ENCODE peak calls at places on chromosomes 7 and 10, in six cellular contexts. V is AG09319, Q is tibial nerve, K is colonic mucosa, P is ascending aorta, J is cardiac muscle cell. F is an unnamed sample.

GRCh38 chr7:74396993-74397392 is 56.7 kb upstream of the GTF2IRD1 start:
- DNase-seq in V (no peak), Q (no peak), K (no peak), J (no peak), P (no peak), F (no peak)

GRCh38 chr10:120943542-120943941 is 92.4 kb downstream of the WDR11 start:
- DNase-seq in K (no peak), V (no peak), Q (no peak), P (no peak), J (no peak), F (no peak)

GRCh38 chr7:96998333-96998732 is 7.0 kb upstream of the DLX6 start:
- DNase-seq in P (no peak), K (no peak), V (no peak), Q (no peak), J (no peak), F (no peak)

GRCh38 chr7:151403764-151404163 is 6.1 kb downstream of the WDR86 start:
- DNase-seq in V (no peak), Q (no peak), K (no peak), J (no peak), P (no peak), F (no peak)

GRCh38 chr10:31623466-31623865 is 304.4 kb downstream of the ZEB1 start:
- DNase-seq in Q (no peak), V (peak; percentile 50), J (peak; percentile 88), K (no peak), P (no peak), F (no peak)

GRCh38 chr7:20095862-20096261 is 121.3 kb downstream of the MACC1 start:
- DNase-seq in K (no peak), J (no peak), V (no peak), P (no peak), Q (no peak), F (no peak)

GRCh38 chr10:80164596-80164995 is 32.1 kb downstream of the PLAC9 start:
- DNase-seq in K (no peak), Q (no peak), V (no peak), P (no peak), J (no peak), F (no peak)

GRCh38 chr10:99976886-99977391 is 32.8 kb downstream of the DNMBP start:
- DNase-seq in K (no peak), P (no peak), J (peak; percentile 92), Q (no peak), V (peak; percentile 70), F (no peak)

GRCh38 chr7:128921866-128922440 is 11.4 kb upstream of the KCP start:
- DNase-seq in K (no peak), P (no peak), Q (no peak), J (no peak), V (no peak), F (no peak)

GRCh38 chr10:3239066-3239919 is 66.7 kb upstream of the PITRM1 start:
- DNase-seq in V (no peak), P (no peak), K (peak; percentile 74), Q (peak; percentile 52), J (peak; percentile 81), F (peak; percentile 56)

GRCh38 chr7:111982133-111982532 is 224.1 kb downstream of the DOCK4 start:
- DNase-seq in K (no peak), Q (no peak), V (no peak), J (no peak), P (no peak), F (no peak)

GRCh38 chr7:10939237-10939910 is 34.3 kb upstream of the PHF14 start:
- DNase-seq in J (peak; percentile 17), Q (no peak), P (no peak), K (no peak), V (no peak), F (peak; percentile 39)

GRCh38 chr10:95363303-95363912 is 72.6 kb upstream of the PDLIM1 start:
- DNase-seq in K (peak; percentile 70), Q (no peak), J (peak; percentile 84), P (no peak), V (peak; percentile 40), F (no peak)

GRCh38 chr7:133650487-133651292 is 397.8 kb downstream of the EXOC4 start:
- DNase-seq in V (no peak), K (no peak), P (no peak), Q (no peak), J (peak; percentile 60), F (no peak)

GRCh38 chr7:130669051-130669700 is 628 bp upstream of the COPG2 start:
- DNase-seq in J (no peak), P (no peak), K (no peak), Q (no peak), V (no peak), F (no peak)

DNA sequence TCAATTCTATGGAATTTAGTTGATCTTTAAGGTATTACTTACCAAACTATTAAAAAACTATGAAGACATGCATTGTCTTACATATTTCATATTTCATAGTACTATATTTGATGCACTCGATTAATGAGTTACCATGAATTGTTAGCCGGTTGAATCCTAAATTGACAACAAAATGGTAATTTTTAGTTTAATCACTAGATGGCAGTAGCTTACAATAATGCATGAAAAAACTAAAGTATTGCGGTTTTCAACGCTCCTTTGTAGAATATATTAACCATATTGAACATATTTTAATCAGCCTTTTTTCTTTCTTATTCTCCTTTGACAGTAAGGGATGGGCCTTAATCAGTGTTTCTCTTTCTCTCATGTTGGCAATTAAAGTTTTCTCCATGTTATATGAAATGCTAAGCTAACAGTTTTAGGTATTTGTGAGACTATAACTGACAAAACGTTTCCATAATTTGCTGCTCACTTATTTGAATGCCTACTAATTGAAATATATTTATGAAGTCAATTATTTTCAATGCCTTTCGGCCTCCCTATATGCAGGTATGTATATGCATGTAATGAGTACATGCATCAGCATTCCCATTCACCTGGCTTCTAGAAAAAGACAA is 48.5 kb upstream of the ARL4A start:
- DNase-seq in K (no peak), Q (no peak), P (no peak), V (no peak), J (peak; percentile 54), F (no peak)
- TF ChIP-seq CTCF in K (peak; percentile 49), Q (peak; percentile 52), P (peak; percentile 23), V (peak; percentile 41), J (peak; percentile 47), F (peak; percentile 63)

DNA sequence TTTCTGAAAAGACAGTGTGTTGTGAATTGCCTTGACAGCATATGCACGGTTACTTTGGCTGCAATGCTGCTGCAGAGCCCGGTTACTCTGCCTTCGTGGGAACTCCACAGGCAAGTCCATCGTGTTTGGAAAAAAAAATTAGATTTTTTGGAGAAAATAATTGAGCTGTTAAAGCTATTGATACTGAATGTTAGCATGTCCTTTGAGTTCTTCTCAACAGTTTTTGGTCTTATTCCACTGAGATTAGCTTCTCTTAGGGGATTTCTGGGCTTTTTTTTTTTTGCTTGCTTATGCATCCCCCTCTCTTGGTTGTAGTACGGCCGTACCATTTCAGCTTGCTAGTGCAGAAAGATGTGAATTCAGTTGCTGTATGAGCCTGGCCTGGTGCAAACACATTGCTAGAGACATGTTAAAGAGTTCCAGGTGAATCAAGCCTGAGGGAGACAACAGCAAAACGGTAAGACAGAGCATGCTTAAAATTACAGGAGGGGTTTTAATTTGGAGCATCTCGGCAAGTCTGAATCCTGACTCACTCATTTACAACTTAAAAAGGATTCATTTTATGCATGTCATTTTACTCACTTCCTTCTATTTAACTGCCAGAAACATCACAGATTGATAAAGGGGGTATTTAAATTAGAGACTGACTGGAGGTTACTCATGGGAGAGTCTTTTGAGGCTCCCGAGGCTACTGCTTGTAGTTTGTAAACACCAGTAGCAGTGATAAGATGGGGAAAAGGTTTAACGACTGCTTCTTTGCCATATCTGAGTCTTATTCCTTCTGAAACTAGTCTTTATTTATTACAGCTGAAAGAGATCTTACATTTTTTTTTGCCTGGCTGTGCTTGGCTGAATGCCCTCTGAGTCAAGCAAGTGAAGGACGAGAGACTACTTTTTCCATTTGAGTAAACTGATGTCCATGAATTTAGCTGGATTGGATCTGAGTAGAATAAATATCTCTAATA is 113.7 kb downstream of the CDK14 start:
- DNase-seq in P (no peak), V (peak; percentile 24), J (peak; percentile 67), Q (no peak), K (no peak), F (no peak)
- TF ChIP-seq CTCF in P (no peak), V (no peak), J (no peak), Q (no peak), K (no peak), F (no peak)

GRCh38 chr10:70319824-70320223 is 36.0 kb upstream of the NPFFR1 start:
- DNase-seq in P (no peak), V (no peak), J (no peak), Q (no peak), K (no peak), F (no peak)

GRCh38 chr10:70319183-70319582 is 35.4 kb upstream of the NPFFR1 start:
- DNase-seq in V (no peak), K (no peak), J (no peak), Q (no peak), P (no peak), F (no peak)

GRCh38 chr10:70321233-70321632 is 37.4 kb upstream of the NPFFR1 start:
- DNase-seq in J (no peak), K (no peak), P (no peak), V (no peak), Q (no peak), F (no peak)

GRCh38 chr10:70321897-70322890 is 38.4 kb upstream of the NPFFR1 start:
- DNase-seq in V (no peak), P (no peak), Q (no peak), J (no peak), K (no peak), F (no peak)

DNA sequence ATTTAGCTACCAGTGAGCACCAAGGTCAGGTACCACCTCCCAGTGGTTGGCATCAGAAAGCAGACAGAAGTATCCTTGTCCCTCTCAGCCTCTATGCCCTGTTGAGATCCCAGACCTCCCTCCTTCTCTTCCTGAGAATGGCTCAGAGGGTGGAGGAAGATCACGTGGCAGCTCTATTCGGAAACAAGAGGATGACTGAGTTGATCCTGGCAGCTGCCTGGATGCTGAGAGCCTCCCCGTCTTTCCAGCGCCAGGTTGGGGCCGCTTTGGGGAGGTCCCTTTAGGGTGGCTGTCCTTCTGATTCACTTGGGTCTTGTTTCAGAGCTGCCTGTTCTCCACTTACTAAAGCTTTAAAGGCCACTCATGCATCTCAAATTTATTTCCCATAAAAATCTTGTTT is 36.9 kb upstream of the NPFFR1 start:
- DNase-seq in J (no peak), K (no peak), Q (no peak), V (no peak), P (no peak), F (no peak)
- TF ChIP-seq CTCF in J (no peak), K (no peak), Q (no peak), V (no peak), P (no peak), F (no peak)

GRCh38 chr10:17622061-17622460 is 4.9 kb upstream of the HACD1 start:
- DNase-seq in K (no peak), V (no peak), P (no peak), Q (no peak), J (no peak), F (no peak)

GRCh38 chr10:17616403-17617030 is 657 bp downstream of the HACD1 start:
- DNase-seq in P (peak; percentile 45), Q (peak; percentile 24), J (peak; percentile 74), K (peak; percentile 64), V (no peak), F (peak; percentile 55)

GRCh38 chr10:17617031-17617911 is at the start of gene HACD1:
- DNase-seq in J (peak; percentile 65), K (peak; percentile 74), P (no peak), Q (no peak), V (no peak), F (peak; percentile 58)
- TF ChIP-seq CTCF in J (peak; percentile 23), K (no peak), P (no peak), Q (no peak), V (peak; percentile 24), F (no peak)